ENCODE peak calls at places on chromosomes 3 and 15, in nine cellular contexts. M is DMS53; W is SW480; V is effector memory CD8-positive, alpha-beta T cell; N is MCF 10A; Z is body of pancreas; K is heart left ventricle; X is LHCN-M2; L is omental fat pad. H is an unnamed sample.
A peak's percentile ranks its signal among the peaks of the same experiment; 100 is the strongest.

GRCh38 chr15:68354923-68355322 is 77.0 kb downstream of the ITGA11 start:
- DNase-seq in V (no peak), L (no peak), X (peak; percentile 95), K (no peak), N (peak; percentile 95), Z (no peak), M (no peak), W (peak; percentile 79), H (no peak)

GRCh38 chr3:163468531-163469335 is 1609.6 kb downstream of the SI start:
- DNase-seq in N (no peak), X (no peak), L (no peak), Z (no peak), K (no peak), W (no peak), V (no peak), M (no peak), H (no peak)

GRCh38 chr3:81799403-81799802 is 38.0 kb upstream of the GBE1 start:
- DNase-seq in L (no peak), Z (no peak), N (peak; percentile 8), K (no peak), M (no peak), W (no peak), V (no peak), X (peak; percentile 4), H (no peak)

GRCh38 chr15:92097473-92098178 is 244.1 kb downstream of the SLCO3A1 start:
- DNase-seq in K (no peak), Z (peak; percentile 46), V (peak; percentile 38), L (no peak), X (peak; percentile 9), W (peak; percentile 79), N (peak; percentile 61), M (no peak), H (no peak)

GRCh38 chr3:175192536-175192935 is 333.4 kb downstream of the NAALADL2 start:
- DNase-seq in L (no peak), W (no peak), V (no peak), M (no peak), N (peak; percentile 69), Z (no peak), X (peak; percentile 20), K (no peak), H (no peak)

GRCh38 chr3:36405193-36405592 is 24.9 kb downstream of the STAC start:
- DNase-seq in X (peak; percentile 8), W (no peak), L (no peak), K (no peak), V (no peak), N (no peak), Z (no peak), M (no peak), H (no peak)

GRCh38 chr3:168095611-168096209 is at the start of gene GOLIM4:
- DNase-seq in V (peak; percentile 28), K (peak; percentile 99), L (peak; percentile 69), N (peak; percentile 98), Z (peak; percentile 95), W (peak; percentile 98), X (peak; percentile 97), M (peak; percentile 96), H (peak; percentile 92)

GRCh38 chr3:99845335-99845734 is 27.7 kb downstream of the CMSS1 start:
- DNase-seq in W (no peak), Z (no peak), X (no peak), M (no peak), V (no peak), L (no peak), K (no peak), N (no peak), H (no peak)

GRCh38 chr15:70197318-70197944 is 99.7 kb upstream of the TLE3 start:
- DNase-seq in N (peak; percentile 63), W (no peak), M (peak; percentile 20), L (no peak), K (no peak), X (no peak), V (no peak), Z (no peak), H (no peak)

GRCh38 chr3:160649596-160649995 is 27.4 kb upstream of the ARL14 start:
- DNase-seq in K (no peak), V (no peak), M (no peak), Z (no peak), L (no peak), N (peak; percentile 17), X (no peak), W (no peak), H (no peak)

GRCh38 chr3:88005066-88005465 is 53.7 kb downstream of the CGGBP1 start:
- DNase-seq in L (no peak), N (peak; percentile 47), M (peak; percentile 29), X (peak; percentile 56), W (peak; percentile 39), V (no peak), Z (no peak), K (no peak), H (no peak)

H was measured in dorsolateral prefrontal cortex.